ENCODE peak calls at places on chromosomes 16 and 17, in six cellular contexts. C is left ventricle myocardium inferior, Z is fibroblast of the aortic adventitia, B is pancreas, X is fibroblast of villous mesenchyme, J is astrocyte of the cerebellum. O is an unnamed sample.

GRCh38 chr17:14760212-14760611 is 459.3 kb downstream of the HS3ST3B1 start:
- DNase-seq in C (no peak), Z (no peak), B (no peak), X (no peak), J (no peak), O (no peak)

GRCh38 chr17:8681175-8681949 is 50.8 kb upstream of the MYH10 start:
- DNase-seq in C (peak), Z (peak), B (no peak), X (peak), J (peak), O (no peak)

GRCh38 chr17:10640475-10640874 is 16.6 kb downstream of the MYH3 start:
- DNase-seq in C (no peak), Z (no peak), B (no peak), X (no peak), J (no peak), O (no peak)

GRCh38 chr17:8846768-8847211 is 20.7 kb downstream of the PIK3R6 start:
- DNase-seq in C (no peak), Z (peak), B (no peak), X (peak), J (no peak), O (no peak)

GRCh38 chr17:6544770-6545169 is 11.6 kb downstream of the PITPNM3 start:
- DNase-seq in C (no peak), Z (no peak), B (no peak), X (no peak), J (no peak), O (no peak)

GRCh38 chr17:29566473-29567361 is at the start of gene ABHD15:
- DNase-seq in C (peak), Z (peak), B (peak), X (peak), J (no peak), O (no peak)

GRCh38 chr16:67542464-67542863 is 13.8 kb downstream of the RIPOR1 start:
- DNase-seq in C (no peak), Z (peak), B (no peak), X (peak), J (no peak), O (no peak)

GRCh38 chr16:4450921-4451619 is 23.4 kb downstream of the NMRAL1 start:
- DNase-seq in C (no peak), Z (no peak), B (no peak), X (peak), J (no peak), O (no peak)

GRCh38 chr17:12918132-12918531 is 99.7 kb downstream of the ELAC2 start:
- DNase-seq in C (no peak), Z (no peak), B (no peak), X (no peak), J (no peak), O (no peak)

GRCh38 chr16:1713933-1714332 is 7.9 kb downstream of the MAPK8IP3 start:
- DNase-seq in C (no peak), Z (no peak), B (no peak), X (no peak), J (no peak), O (no peak)

GRCh38 chr16:84730406-84731106 is 30.8 kb downstream of the USP10 start:
- DNase-seq in C (peak), Z (peak), B (no peak), X (peak), J (peak), O (peak)

GRCh38 chr16:11564046-11564926 is 22.4 kb downstream of the LITAF start:
- DNase-seq in C (no peak), Z (no peak), B (no peak), X (no peak), J (no peak), O (no peak)

GRCh38 chr17:49216482-49216881 is 6.0 kb downstream of the ABI3 start:
- DNase-seq in C (no peak), Z (no peak), B (no peak), X (no peak), J (no peak), O (no peak)

GRCh38 chr16:11297492-11298142 is 16.5 kb upstream of the PRM1 start:
- DNase-seq in C (peak), Z (peak), B (peak), X (peak), J (no peak), O (no peak)

GRCh38 chr16:5480796-5481195 is 383.2 kb upstream of the EEF2KMT start:
- DNase-seq in C (no peak), Z (no peak), B (no peak), X (no peak), J (no peak), O (no peak)

GRCh38 chr16:89598199-89598598 is 15.2 kb upstream of the DPEP1 start:
- DNase-seq in C (no peak), Z (peak), B (no peak), X (no peak), J (no peak), O (no peak)

GRCh38 chr17:17780941-17781590 is 55.7 kb downstream of the SREBF1 start:
- DNase-seq in C (no peak), Z (peak), B (no peak), X (peak), J (peak), O (peak)

GRCh38 chr16:12815361-12815760 is 11.7 kb upstream of the CPPED1 start:
- DNase-seq in C (no peak), Z (no peak), B (no peak), X (peak), J (no peak), O (no peak)

GRCh38 chr16:86516618-86517003 is 6.3 kb downstream of the FOXF1 start:
- DNase-seq in C (no peak), Z (no peak), B (no peak), X (peak), J (no peak), O (no peak)

GRCh38 chr16:11039726-11040125 is 95.4 kb downstream of the CLEC16A start:
- DNase-seq in C (no peak), Z (no peak), B (no peak), X (no peak), J (no peak), O (no peak)

GRCh38 chr17:74231846-74232713 is 18.7 kb downstream of the TTYH2 start:
- DNase-seq in C (no peak), Z (no peak), B (peak), X (no peak), J (no peak), O (no peak)

GRCh38 chr17:42131971-42132370 is 9.4 kb downstream of the HSPB9 start:
- DNase-seq in C (no peak), Z (peak), B (no peak), X (no peak), J (no peak), O (no peak)
- H3K4me3 ChIP-seq in C (peak), Z (no peak), B (no peak), X (no peak), J (no peak), O (no peak)

GRCh38 chr17:36002631-36003030 is 1.3 kb upstream of the CCL15 start:
- DNase-seq in C (no peak), Z (no peak), B (no peak), X (no peak), J (no peak), O (no peak)

GRCh38 chr17:36004604-36005003 is 3.3 kb upstream of the CCL15 start:
- DNase-seq in C (no peak), Z (no peak), B (no peak), X (no peak), J (no peak), O (no peak)

GRCh38 chr17:36001109-36001735 is at the start of gene CCL15:
- DNase-seq in C (no peak), Z (no peak), B (no peak), X (no peak), J (no peak), O (no peak)

GRCh38 chr17:36000730-36001108 is 634 bp downstream of the CCL15 start:
- DNase-seq in C (no peak), Z (no peak), B (no peak), X (no peak), J (no peak), O (no peak)

DNA sequence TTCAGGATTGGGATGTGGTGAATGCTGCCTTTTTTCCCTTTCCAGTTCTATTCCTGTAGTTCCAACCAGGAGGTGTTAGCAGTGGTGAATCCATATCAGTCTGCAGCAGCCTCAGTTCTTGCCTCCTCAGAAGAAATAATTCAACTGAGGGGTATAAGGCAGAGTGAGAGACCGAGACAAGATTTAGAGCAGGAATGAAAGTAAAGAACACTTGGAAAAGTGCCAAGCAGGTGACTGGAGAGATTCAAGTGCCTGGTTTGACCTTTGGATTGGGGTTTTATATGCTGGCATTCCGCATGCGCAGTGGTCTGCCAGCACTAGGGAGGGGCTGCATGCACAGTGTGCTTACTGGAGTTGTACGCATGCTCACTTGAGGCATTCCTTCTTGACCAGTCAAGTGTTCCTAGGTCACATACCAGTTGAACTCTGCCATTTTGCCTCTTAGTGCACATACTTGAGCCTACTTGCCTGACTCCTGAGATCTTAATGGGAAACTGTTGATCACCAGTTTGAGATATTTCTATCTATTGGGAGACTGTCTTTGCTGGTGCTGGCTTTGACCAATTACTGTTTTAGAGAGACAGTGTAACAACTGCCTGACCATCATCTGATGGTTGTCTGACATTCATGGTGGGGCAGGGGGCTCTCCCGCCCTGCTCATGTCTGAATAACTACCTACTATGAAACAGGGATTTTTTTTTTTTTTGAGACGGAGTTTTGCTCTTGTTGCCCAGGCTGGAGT is 680 bp upstream of the CCL15 start:
- DNase-seq in C (no peak), Z (no peak), B (peak), X (no peak), J (no peak), O (no peak)
- H3K4me3 ChIP-seq in C (no peak), Z (no peak), B (no peak), X (no peak), J (no peak), O (no peak)

GRCh38 chr17:76678330-76678729 is 32.4 kb downstream of the MXRA7 start:
- DNase-seq in C (no peak), Z (no peak), B (no peak), X (no peak), J (no peak), O (no peak)
- H3K4me3 ChIP-seq in C (no peak), Z (no peak), B (no peak), X (no peak), J (no peak), O (no peak)

DNA sequence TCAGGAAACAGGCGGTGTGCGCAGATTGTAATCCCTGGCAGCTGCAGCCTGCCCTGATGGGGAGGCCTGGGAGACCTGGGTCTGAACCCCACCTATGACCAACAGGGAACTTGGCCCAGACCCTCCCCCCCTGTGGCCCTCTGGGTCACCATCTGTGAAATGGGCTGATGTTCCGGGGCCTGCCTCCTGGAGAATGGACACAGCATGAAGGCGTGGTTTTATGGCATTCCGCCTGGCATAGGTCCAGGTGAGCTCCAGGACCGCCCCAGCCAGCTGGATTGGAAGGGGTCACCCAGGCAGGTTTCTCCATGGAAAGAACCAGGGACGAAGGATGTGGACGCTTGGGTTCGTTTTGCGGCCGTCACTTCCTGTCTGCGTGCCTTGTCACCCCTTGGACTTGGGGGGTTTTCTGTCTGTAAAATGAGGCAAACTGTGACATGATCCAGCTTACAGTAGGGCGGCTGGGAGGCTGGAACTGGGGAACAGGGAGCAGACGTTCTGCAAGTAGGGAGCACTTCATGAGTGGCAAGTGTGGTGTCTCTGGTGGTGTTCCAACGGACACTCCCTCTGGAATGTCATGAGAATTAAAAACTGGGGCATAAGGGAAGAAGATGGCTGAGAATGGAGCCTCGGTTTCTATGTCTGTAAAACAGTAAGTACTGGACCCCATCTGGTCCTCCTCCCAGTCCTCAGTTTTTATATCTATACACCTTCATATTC is 1.6 kb downstream of the CPNE2 start:
- DNase-seq in C (no peak), Z (no peak), B (peak), X (no peak), J (no peak), O (no peak)
- H3K4me3 ChIP-seq in C (peak), Z (peak), B (no peak), X (no peak), J (peak), O (peak)

GRCh38 chr17:80797741-80798594 is 193.7 kb upstream of the CHMP6 start:
- DNase-seq in C (no peak), Z (no peak), B (no peak), X (no peak), J (no peak), O (no peak)
- H3K4me3 ChIP-seq in C (no peak), Z (no peak), B (no peak), X (no peak), J (no peak), O (no peak)

GRCh38 chr16:2902337-2903130 is 9.2 kb upstream of the FLYWCH1 start:
- DNase-seq in C (no peak), Z (no peak), B (no peak), X (no peak), J (no peak), O (no peak)
- H3K4me3 ChIP-seq in C (no peak), Z (no peak), B (no peak), X (no peak), J (no peak), O (no peak)

GRCh38 chr17:65711671-65712276 is 150.3 kb upstream of the AXIN2 start:
- DNase-seq in C (no peak), Z (no peak), B (no peak), X (no peak), J (no peak), O (no peak)
- H3K4me3 ChIP-seq in C (no peak), Z (no peak), B (no peak), X (no peak), J (no peak), O (no peak)

DNA sequence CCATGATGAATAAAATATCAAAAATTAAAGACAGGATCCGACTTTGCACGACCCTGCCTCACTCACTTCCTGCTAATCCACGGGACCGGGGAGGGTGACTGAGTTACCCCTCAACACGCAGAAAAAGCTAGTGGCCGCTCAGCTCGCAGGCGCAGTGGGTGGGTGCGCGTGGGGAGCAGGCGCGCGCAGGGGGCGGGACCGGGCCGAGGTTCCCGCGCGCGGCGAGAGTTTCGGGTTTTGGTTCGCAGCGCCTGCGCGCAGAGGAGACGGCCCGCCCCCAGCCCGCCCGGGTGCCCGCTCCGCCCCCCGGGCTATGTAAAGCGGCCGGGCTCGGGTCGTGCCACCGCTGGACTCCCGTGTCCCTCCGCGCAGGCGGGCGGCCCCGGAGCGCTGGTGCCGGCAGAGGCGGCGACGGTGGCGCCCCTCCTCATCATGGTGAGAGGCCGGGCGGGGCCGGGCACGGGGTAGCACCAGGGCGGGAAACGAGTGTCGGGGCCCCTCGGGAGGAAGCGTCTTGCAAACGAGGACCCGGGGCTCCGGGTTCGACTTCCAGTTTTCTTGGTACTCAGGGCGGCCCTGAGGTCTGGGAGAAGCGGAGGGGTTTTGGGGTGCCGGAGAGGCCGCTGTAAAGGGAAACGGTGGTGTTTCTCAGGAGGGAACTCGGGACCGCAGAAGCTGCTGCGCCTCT is at the start of gene CNP:
- DNase-seq in C (peak), Z (peak), B (peak), X (peak), J (peak), O (no peak)
- H3K4me3 ChIP-seq in C (peak), Z (peak), B (peak), X (peak), J (peak), O (peak)

DNA sequence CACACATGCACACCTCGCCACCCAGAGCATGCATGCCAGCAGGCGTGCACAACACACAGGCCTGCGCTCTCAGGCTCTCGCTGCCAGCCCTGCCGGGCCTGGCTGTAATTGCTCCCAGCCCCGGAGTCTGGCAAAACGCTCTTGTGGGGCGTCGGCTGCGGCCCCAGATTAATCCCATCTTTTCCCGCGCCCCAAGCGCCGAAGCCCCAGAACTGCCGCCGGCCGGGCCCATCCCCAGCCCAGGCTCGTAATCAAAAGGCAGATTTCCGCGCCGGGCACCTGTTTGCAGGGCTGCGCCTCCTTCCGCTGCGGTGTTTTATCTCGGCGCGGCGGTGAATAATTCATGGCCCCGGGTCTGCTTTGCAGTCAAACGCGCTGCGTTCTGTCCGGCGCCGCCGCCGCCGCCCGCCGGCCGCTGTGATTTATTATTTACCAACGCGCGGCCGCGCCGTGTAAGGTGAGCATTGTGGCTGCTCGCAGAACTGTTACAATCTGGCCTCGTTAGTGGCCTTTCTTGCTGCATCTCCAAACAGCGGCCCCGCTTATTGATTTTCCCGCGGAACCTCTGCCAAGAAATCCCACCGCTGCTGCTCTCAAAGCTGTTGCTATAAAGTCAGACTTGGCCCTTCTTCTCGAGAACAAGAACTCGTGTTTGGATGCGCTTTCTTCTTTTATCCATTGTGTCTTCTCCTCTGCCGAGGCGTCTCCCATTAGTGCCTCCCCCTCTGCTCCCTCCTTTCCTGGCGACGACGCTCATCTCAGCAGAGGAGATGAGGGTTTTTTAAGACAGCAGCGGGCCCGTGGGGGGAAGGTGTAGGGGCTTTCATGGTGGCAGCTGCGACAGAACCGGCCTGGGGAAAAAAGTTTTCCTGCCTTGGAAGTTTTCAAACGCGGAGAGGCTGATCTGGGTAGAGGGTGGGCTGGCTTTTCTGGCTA is 126.2 kb downstream of the IRX5 start:
- DNase-seq in C (no peak), Z (no peak), B (no peak), X (no peak), J (no peak), O (no peak)
- H3K4me3 ChIP-seq in C (peak), Z (peak), B (no peak), X (no peak), J (peak), O (peak)

GRCh38 chr16:75206749-75207451 is at the start of gene CTRB2:
- DNase-seq in C (no peak), Z (no peak), B (peak), X (no peak), J (no peak), O (no peak)
- H3K4me3 ChIP-seq in C (no peak), Z (no peak), B (peak), X (no peak), J (no peak), O (no peak)

O was measured in AG04449.